ENCODE peak calls at places on chromosomes 5 and 9, in nine cellular contexts. W is prostate gland, K is transverse colon, I is HCT116, Y is osteoblast, L is AG04450, G is stomach, E is tibial nerve, M is heart right ventricle. S is an unnamed sample. For H3K27me3, the result is how much of the 10 kb centered on the place peaks cover.

GRCh38 chr5:14167211-14167845 is 24.2 kb downstream of the TRIO start:
- DNase-seq in K (no peak), E (no peak), M (no peak), W (no peak), G (no peak), L (no peak), I (no peak), Y (no peak), S (no peak)

GRCh38 chr5:15266841-15267240 is 233.1 kb upstream of the FBXL7 start:
- DNase-seq in K (no peak), G (no peak), I (no peak), W (no peak), L (no peak), E (no peak), Y (no peak), M (no peak), S (no peak)

GRCh38 chr9:38092200-38092524 is 23.1 kb upstream of the SHB start:
- DNase-seq in I (no peak), Y (no peak), E (no peak), L (no peak), W (no peak), K (no peak), G (no peak), M (no peak), S (no peak)

GRCh38 chr9:121660367-121660766 is 8.9 kb downstream of the DAB2IP start:
- DNase-seq in W (no peak), L (no peak), I (no peak), G (no peak), E (no peak), M (no peak), K (no peak), Y (peak), S (no peak)

GRCh38 chr5:179986328-179986727 is 78.6 kb upstream of the TBC1D9B start:
- DNase-seq in W (no peak), K (no peak), M (no peak), E (no peak), G (no peak), L (no peak), Y (no peak), I (no peak), S (no peak)

GRCh38 chr5:1417586-1418225 is 27.5 kb downstream of the SLC6A3 start:
- DNase-seq in G (no peak), M (no peak), I (no peak), L (no peak), E (no peak), Y (peak), W (no peak), K (no peak), S (no peak)

GRCh38 chr9:121395558-121395957 is 25.5 kb upstream of the STOM start:
- DNase-seq in K (no peak), I (no peak), Y (no peak), G (no peak), W (no peak), E (no peak), L (no peak), M (no peak), S (no peak)

GRCh38 chr5:125415126-125415525 is 668.7 kb upstream of the ZNF608 start:
- DNase-seq in E (no peak), W (no peak), G (no peak), Y (no peak), L (no peak), I (no peak), K (no peak), M (no peak), S (no peak)

GRCh38 chr5:146744358-146744757 is 134.2 kb downstream of the PPP2R2B start:
- DNase-seq in I (no peak), Y (no peak), L (no peak), M (no peak), K (no peak), G (no peak), W (no peak), E (no peak), S (peak)

GRCh38 chr5:96714951-96715451 is 52.8 kb downstream of the CAST start:
- DNase-seq in G (peak), E (no peak), W (peak), I (peak), Y (peak), M (peak), L (peak), K (peak), S (no peak)

DNA sequence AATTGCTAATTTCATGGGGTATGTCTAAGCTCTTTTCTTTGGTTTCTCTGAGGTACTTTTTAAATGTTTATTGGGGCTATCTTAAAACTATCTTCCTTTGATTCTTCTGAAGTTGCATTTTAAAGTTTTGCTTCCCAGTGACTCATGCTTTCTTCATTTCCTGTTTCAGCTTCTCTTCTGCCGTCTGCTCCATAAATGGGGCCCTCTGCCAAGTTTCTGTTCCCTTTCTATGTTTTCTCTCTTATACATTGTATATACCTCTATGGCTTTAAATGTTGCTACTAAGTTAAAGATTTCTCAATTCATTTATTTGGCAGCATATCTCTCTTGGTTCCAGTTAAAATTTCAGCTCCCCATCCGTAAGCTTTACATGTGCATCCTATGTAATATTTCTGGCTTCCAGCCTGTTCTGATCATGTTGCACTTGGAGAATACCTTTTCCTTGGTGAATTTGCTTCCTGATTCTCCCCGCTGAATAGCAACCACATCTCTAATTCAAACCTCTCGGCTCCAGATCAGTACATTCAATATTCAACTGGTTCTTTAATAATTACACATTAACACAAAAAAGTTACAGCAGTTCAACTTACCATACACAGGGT is 125.3 kb downstream of the ST8SIA4 start:
- DNase-seq in M (peak), K (peak), W (no peak), E (no peak), Y (peak), L (peak), I (peak), G (no peak), S (no peak)
- H3K4me3 ChIP-seq in M (no peak), K (no peak), W (no peak), E (no peak), Y (peak), L (no peak), I (no peak), G (no peak), S (no peak)

DNA sequence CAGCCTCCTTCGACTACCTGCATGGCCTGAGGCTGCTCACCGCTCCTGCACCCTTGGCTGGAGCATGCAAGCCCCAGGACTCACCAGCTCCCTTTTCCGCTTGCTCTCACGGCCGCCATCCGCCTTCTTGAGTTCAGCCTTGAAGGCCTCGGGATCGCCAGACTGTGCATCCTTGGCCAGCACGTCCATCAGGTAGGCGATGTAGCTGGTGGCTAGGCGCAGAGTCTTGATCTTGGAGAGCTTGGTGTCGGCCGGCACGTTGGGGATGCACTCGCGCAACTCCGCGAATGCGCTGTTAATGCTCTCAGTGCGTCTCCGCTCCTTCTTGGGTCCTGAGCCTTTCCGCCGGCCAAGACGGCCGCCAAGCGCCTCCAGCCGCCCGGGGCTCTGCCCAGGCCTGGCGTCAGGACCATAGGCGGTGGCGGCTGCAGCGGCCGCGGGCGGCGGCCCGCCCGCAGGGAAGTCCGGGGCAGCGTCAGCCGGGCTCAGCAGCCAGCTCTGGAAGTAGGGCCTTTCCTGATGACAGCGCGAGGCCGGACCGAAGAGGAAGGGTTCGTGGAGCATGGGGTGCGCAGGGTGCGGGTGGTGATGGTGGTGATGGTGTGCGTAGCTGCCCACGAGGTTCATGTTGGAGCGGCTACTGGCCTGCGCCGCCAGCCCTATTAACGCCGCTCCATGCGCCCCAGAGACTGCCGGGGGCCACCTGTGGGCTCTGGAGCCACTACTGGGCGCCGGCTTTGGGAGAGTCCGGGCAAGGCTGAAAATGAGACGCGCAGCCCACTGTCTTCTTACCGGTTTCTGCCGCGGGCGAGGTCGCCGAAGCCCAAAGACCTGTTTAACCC is 424 bp downstream of the HAND1 start:
- DNase-seq in Y (peak), I (no peak), K (no peak), L (no peak), W (no peak), E (no peak), M (no peak), G (no peak), S (peak)
- H3K27me3 ChIP-seq in Y (half or more), I (under half), K (half or more), L (half or more), W (half or more), E (under half), M (half or more), G (half or more), S (half or more)

GRCh38 chr9:72322259-72322658 is 42.7 kb downstream of the ZFAND5 start:
- DNase-seq in I (no peak), L (no peak), E (no peak), M (no peak), Y (no peak), K (no peak), W (no peak), G (no peak), S (no peak)
- H3K4me3 ChIP-seq in I (no peak), L (no peak), E (no peak), M (no peak), Y (no peak), K (no peak), W (no peak), G (no peak), S (no peak)

GRCh38 chr9:130321082-130321481 is 55.5 kb downstream of the HMCN2 start:
- DNase-seq in I (no peak), G (no peak), M (no peak), K (no peak), W (no peak), Y (no peak), E (no peak), L (no peak), S (no peak)
- H3K27me3 ChIP-seq in I (under half), G (under half), M (under half), K (under half), W (under half), Y (half or more), E (under half), L (half or more), S (under half)

GRCh38 chr5:55175781-55176175 is 2.8 kb upstream of the CDC20B start:
- DNase-seq in G (no peak), W (no peak), L (no peak), K (no peak), M (no peak), Y (no peak), I (no peak), E (no peak), S (peak)
- H3K4me3 ChIP-seq in G (peak), W (no peak), L (no peak), K (peak), M (no peak), Y (peak), I (no peak), E (peak), S (peak)

GRCh38 chr9:101029300-101030021 is 934 bp downstream of the PLPPR1 start:
- DNase-seq in M (no peak), Y (no peak), W (no peak), K (no peak), E (no peak), G (no peak), L (no peak), I (no peak), S (peak)

GRCh38 chr9:101026824-101027223 is 1.7 kb upstream of the PLPPR1 start:
- DNase-seq in L (no peak), W (no peak), Y (no peak), E (no peak), I (no peak), K (no peak), M (no peak), G (no peak), S (no peak)

GRCh38 chr9:101027733-101028345 is 688 bp upstream of the PLPPR1 start:
- DNase-seq in L (no peak), I (no peak), E (no peak), M (no peak), K (no peak), W (no peak), Y (peak), G (no peak), S (no peak)

GRCh38 chr9:101028346-101029299 is at the start of gene PLPPR1:
- DNase-seq in K (peak), I (no peak), M (no peak), W (peak), Y (peak), E (no peak), G (peak), L (no peak), S (peak)

GRCh38 chr9:101027246-101027645 is 1.3 kb upstream of the PLPPR1 start:
- DNase-seq in W (no peak), L (no peak), M (no peak), Y (no peak), G (no peak), I (no peak), K (no peak), E (no peak), S (no peak)
- H3K27me3 ChIP-seq in W (under half), L (under half), M (under half), Y (under half), G (under half), I (under half), K (half or more), E (under half), S (under half)

DNA sequence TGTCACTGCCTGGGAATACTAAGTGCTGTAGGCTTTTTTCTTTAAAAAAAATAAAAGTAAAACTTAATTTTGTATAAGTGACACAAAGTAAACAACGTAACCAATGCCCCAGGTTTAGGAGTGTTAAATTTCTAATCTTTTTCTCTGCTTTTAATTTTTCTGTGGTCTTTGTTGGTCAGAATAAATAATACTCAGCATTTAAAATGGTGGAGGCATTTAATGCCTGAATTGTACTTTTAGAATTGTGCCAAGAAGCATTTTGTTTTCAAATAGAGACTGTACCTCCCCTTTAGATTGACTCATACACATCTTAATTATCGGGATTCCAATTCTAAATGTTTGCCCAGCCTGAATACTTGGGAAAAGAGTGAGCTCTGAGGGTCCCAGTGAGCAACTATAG is 1.6 kb downstream of the DMXL1 start:
- DNase-seq in L (no peak), I (no peak), Y (no peak), M (no peak), E (no peak), G (no peak), K (no peak), W (no peak), S (no peak)
- H3K4me3 ChIP-seq in L (peak), I (peak), Y (peak), M (no peak), E (peak), G (no peak), K (peak), W (peak), S (no peak)

GRCh38 chr9:135371535-135371934 is 108.0 kb upstream of the PPP1R26 start:
- DNase-seq in Y (no peak), G (no peak), L (no peak), M (no peak), K (no peak), W (no peak), E (no peak), I (no peak), S (no peak)
- H3K27me3 ChIP-seq in Y (under half), G (under half), L (under half), M (under half), K (under half), W (under half), E (under half), I (under half), S (under half)